ENCODE peak calls at places on chromosomes 16 and 17, in five cellular contexts. K, L, V, P and Z are unnamed samples.

GRCh38 chr16:12336158-12336557 is 359.6 kb downstream of the SNX29 start:
- DNase-seq in K (no peak), L (no peak), V (no peak), P (no peak), Z (no peak)

GRCh38 chr16:12087901-12088364 is 111.4 kb downstream of the SNX29 start:
- DNase-seq in K (peak), L (peak), V (no peak), P (no peak), Z (peak)

GRCh38 chr16:21663889-21664647 is at the start of gene OTOA:
- DNase-seq in K (no peak), L (no peak), V (peak), P (no peak), Z (peak)

GRCh38 chr17:32793841-32794240 is 83.1 kb downstream of the MYO1D start:
- DNase-seq in K (no peak), L (no peak), V (no peak), P (no peak), Z (no peak)

GRCh38 chr16:56424791-56425438 is 430 bp downstream of the AMFR start:
- DNase-seq in K (peak), L (peak), V (peak), P (peak), Z (peak)

GRCh38 chr17:48502312-48502711 is 28.5 kb downstream of the HOXB1 start:
- DNase-seq in K (no peak), L (no peak), V (no peak), P (no peak), Z (no peak)

GRCh38 chr16:4176794-4177438 is 60.7 kb upstream of the ADCY9 start:
- DNase-seq in K (no peak), L (no peak), V (no peak), P (no peak), Z (peak)

GRCh38 chr16:51556694-51557327 is 405.7 kb upstream of the SALL1 start:
- DNase-seq in K (no peak), L (no peak), V (no peak), P (no peak), Z (no peak)

GRCh38 chr16:19748389-19749110 is 30.5 kb downstream of the IQCK start:
- DNase-seq in K (peak), L (no peak), V (no peak), P (no peak), Z (no peak)

GRCh38 chr16:83393196-83393981 is 414.4 kb upstream of the HSBP1 start:
- DNase-seq in K (no peak), L (no peak), V (no peak), P (no peak), Z (no peak)

GRCh38 chr17:62165378-62165722 is 100.3 kb upstream of the MED13 start:
- DNase-seq in K (no peak), L (no peak), V (no peak), P (no peak), Z (no peak)

GRCh38 chr17:17181666-17182600 is 24.2 kb downstream of the PLD6 start:
- DNase-seq in K (no peak), L (no peak), V (no peak), P (no peak), Z (no peak)

GRCh38 chr17:42107597-42108576 is 4.6 kb downstream of the DHX58 start:
- DNase-seq in K (peak), L (peak), V (peak), P (peak), Z (peak)

GRCh38 chr17:75011788-75012319 is 616 bp upstream of the MRPL58 start:
- DNase-seq in K (no peak), L (peak), V (no peak), P (no peak), Z (no peak)

GRCh38 chr17:40121191-40121885 is 433 bp upstream of the MSL1 start:
- DNase-seq in K (peak), L (peak), V (no peak), P (peak), Z (peak)